ENCODE peak calls at places on chromosomes 2 and 18, in eight cellular contexts. X is HT1080; G is thyroid gland; W is NT2/D1; O is ACHN; U is effector CD4-positive, alpha-beta T cell; L is hippocampal formation; V is KBM-7. C is an unnamed sample.

GRCh38 chr2:62410926-62411456 is 95.0 kb downstream of the TMEM17 start:
- DNase-seq in X (no peak), G (no peak), W (no peak), O (no peak), U (no peak), L (no peak), V (no peak), C (no peak)

GRCh38 chr2:23492941-23493340 is 108.0 kb downstream of the KLHL29 start:
- DNase-seq in X (no peak), G (no peak), W (no peak), O (no peak), U (no peak), L (no peak), V (no peak), C (no peak)

GRCh38 chr18:45365835-45366234 is 249.4 kb upstream of the SLC14A2 start:
- DNase-seq in X (no peak), G (no peak), W (no peak), O (no peak), U (no peak), L (no peak), V (no peak), C (no peak)

GRCh38 chr2:105497094-105497493 is 98.2 kb upstream of the FHL2 start:
- DNase-seq in X (no peak), G (no peak), W (no peak), O (no peak), U (no peak), L (no peak), V (no peak), C (no peak)

GRCh38 chr2:28855193-28855592 is 14.9 kb downstream of the TRMT61B start:
- DNase-seq in X (no peak), G (no peak), W (no peak), O (no peak), U (no peak), L (no peak), V (no peak), C (no peak)

GRCh38 chr18:8084160-8084559 is 517.0 kb downstream of the PTPRM start:
- DNase-seq in X (peak; percentile 54), G (no peak), W (peak; percentile 57), O (peak; percentile 57), U (no peak), L (no peak), V (peak; percentile 20), C (peak; percentile 61)

GRCh38 chr2:7950035-7950612 is 731.7 kb upstream of the ID2 start:
- DNase-seq in X (no peak), G (no peak), W (no peak), O (no peak), U (no peak), L (no peak), V (no peak), C (no peak)

GRCh38 chr2:23801396-23801795 is 125.5 kb downstream of the ATAD2B start:
- DNase-seq in X (no peak), G (no peak), W (no peak), O (no peak), U (no peak), L (no peak), V (no peak), C (no peak)

GRCh38 chr2:168166902-168167510 is 80.4 kb downstream of the STK39 start:
- DNase-seq in X (peak; percentile 76), G (no peak), W (no peak), O (peak; percentile 66), U (no peak), L (no peak), V (no peak), C (no peak)

GRCh38 chr2:216057688-216058193 is 23.9 kb downstream of the PECR start:
- DNase-seq in X (no peak), G (peak; percentile 72), W (no peak), O (peak; percentile 99), U (peak; percentile 25), L (peak; percentile 22), V (peak; percentile 46), C (no peak)

GRCh38 chr2:176755537-176756135 is 457.0 kb upstream of the HNRNPA3 start:
- DNase-seq in X (no peak), G (no peak), W (no peak), O (no peak), U (no peak), L (no peak), V (no peak), C (no peak)

GRCh38 chr2:240594511-240595380 is 8.2 kb downstream of the CAPN10 start:
- DNase-seq in X (no peak), G (peak; percentile 0), W (no peak), O (no peak), U (no peak), L (no peak), V (no peak), C (no peak)

GRCh38 chr18:79577451-79578395 is 101.9 kb upstream of the CTDP1 start:
- DNase-seq in X (no peak), G (peak; percentile 44), W (no peak), O (no peak), U (no peak), L (no peak), V (peak; percentile 56), C (no peak)

C was measured in NCI-H1417 treated with DMSO at 0.1 percent for 48 hours.